ENCODE peak calls at places on chromosome 10, in five cellular contexts. N is WTC11, C is GM12878, L is HepG2, W is K562. S is an unnamed sample.

GRCh38 chr10:16950686-16951681 is 133.8 kb upstream of the RSU1 start:
- DNase-seq in W (peak), N (peak), C (no peak), L (no peak), S (peak)

GRCh38 chr10:114301177-114301576 is 62.1 kb downstream of the VWA2 start:
- DNase-seq in N (no peak), C (no peak), L (no peak), W (peak), S (no peak)

GRCh38 chr10:28946479-28946878 is 269.2 kb downstream of the BAMBI start:
- DNase-seq in N (no peak), W (no peak), L (no peak), C (no peak), S (no peak)

GRCh38 chr10:35369049-35369760 is 32.9 kb downstream of the CCNY start:
- DNase-seq in N (no peak), C (no peak), L (no peak), W (no peak), S (no peak)

GRCh38 chr10:74026428-74026979 is 28.6 kb downstream of the VCL start:
- DNase-seq in L (no peak), W (no peak), N (no peak), C (no peak), S (no peak)

GRCh38 chr10:18620856-18621255 is 30.5 kb downstream of the NSUN6 start:
- DNase-seq in C (no peak), W (no peak), N (no peak), L (no peak), S (no peak)

GRCh38 chr10:43225787-43226153 is 41.1 kb downstream of the RASGEF1A start:
- DNase-seq in C (no peak), N (peak), W (no peak), L (no peak), S (no peak)

GRCh38 chr10:28215930-28216329 is 86.9 kb downstream of the MPP7 start:
- DNase-seq in N (no peak), L (peak), C (no peak), W (no peak), S (no peak)

GRCh38 chr10:1401056-1401965 is 336.0 kb downstream of the ADARB2 start:
- DNase-seq in W (no peak), C (no peak), N (no peak), L (no peak), S (peak)

GRCh38 chr10:34189830-34190229 is 625.3 kb downstream of the PARD3 start:
- DNase-seq in L (no peak), N (no peak), W (no peak), C (no peak), S (no peak)

GRCh38 chr10:118940386-118940785 is 89.1 kb upstream of the NANOS1 start:
- DNase-seq in L (no peak), W (no peak), N (no peak), C (no peak), S (no peak)

GRCh38 chr10:120508393-120508792 is 51.4 kb downstream of the PLPP4 start:
- DNase-seq in C (no peak), W (no peak), N (no peak), L (no peak), S (no peak)

GRCh38 chr10:102341038-102341688 is 54.3 kb upstream of the NFKB2 start:
- DNase-seq in L (no peak), C (no peak), W (no peak), N (no peak), S (no peak)

GRCh38 chr10:128147669-128148068 is 21.4 kb upstream of the MKI67 start:
- DNase-seq in L (no peak), N (no peak), C (no peak), W (no peak), S (no peak)

GRCh38 chr10:7354330-7355047 is 56.3 kb downstream of the SFMBT2 start:
- DNase-seq in C (no peak), W (peak), N (no peak), L (no peak), S (no peak)

GRCh38 chr10:43415544-43415943 is 6.6 kb upstream of the HNRNPF start:
- DNase-seq in C (no peak), W (no peak), L (no peak), N (no peak), S (no peak)

GRCh38 chr10:102306006-102306405 is 60.7 kb downstream of the GBF1 start:
- DNase-seq in N (no peak), W (no peak), C (no peak), L (no peak), S (no peak)

GRCh38 chr10:654647-654996 is 34.8 kb downstream of the DIP2C start:
- DNase-seq in W (no peak), C (no peak), N (no peak), L (no peak), S (no peak)

GRCh38 chr10:110265573-110266193 is 39.0 kb downstream of the SMNDC1 start:
- DNase-seq in C (no peak), N (no peak), L (no peak), W (peak), S (no peak)

GRCh38 chr10:90652519-90652918 is 205.3 kb downstream of the HTR7 start:
- DNase-seq in C (no peak), N (no peak), W (no peak), L (no peak), S (no peak)

GRCh38 chr10:110218627-110219026 is 11.2 kb downstream of the MXI1 start:
- DNase-seq in W (no peak), C (no peak), L (no peak), N (no peak), S (no peak)

GRCh38 chr10:97515260-97515978 is 16.7 kb downstream of the UBTD1 start:
- DNase-seq in W (no peak), L (peak), C (no peak), N (no peak), S (peak)

GRCh38 chr10:33115720-33116119 is 157.7 kb upstream of the ITGB1 start:
- DNase-seq in L (no peak), C (no peak), W (no peak), N (no peak), S (no peak)

GRCh38 chr10:118781536-118781935 is 26.8 kb upstream of the CACUL1 start:
- DNase-seq in N (no peak), L (no peak), W (no peak), C (no peak), S (no peak)

GRCh38 chr10:80411267-80411668 is 2.9 kb downstream of the PRXL2A start:
- DNase-seq in C (no peak), N (no peak), W (no peak), L (peak), S (no peak)

GRCh38 chr10:100737359-100738054 is 7.9 kb upstream of the PAX2 start:
- DNase-seq in W (no peak), C (no peak), L (no peak), N (peak), S (peak)

GRCh38 chr10:69974551-69975155 is 78.0 kb upstream of the MACROH2A2 start:
- DNase-seq in C (no peak), N (no peak), W (no peak), L (no peak), S (no peak)

GRCh38 chr10:93458821-93459257 is 23.3 kb downstream of the MYOF start:
- DNase-seq in C (no peak), L (peak), W (no peak), N (no peak), S (no peak)
- TF ChIP-seq ATF2 in C (no peak), L (no peak), W (no peak), N (no peak), S (no peak)

GRCh38 chr10:124708922-124709520 is 35.2 kb downstream of the FAM53B start:
- DNase-seq in W (no peak), C (no peak), L (no peak), N (no peak), S (no peak)
- TF ChIP-seq ATF2 in W (no peak), C (no peak), L (no peak), N (no peak), S (no peak)

DNA sequence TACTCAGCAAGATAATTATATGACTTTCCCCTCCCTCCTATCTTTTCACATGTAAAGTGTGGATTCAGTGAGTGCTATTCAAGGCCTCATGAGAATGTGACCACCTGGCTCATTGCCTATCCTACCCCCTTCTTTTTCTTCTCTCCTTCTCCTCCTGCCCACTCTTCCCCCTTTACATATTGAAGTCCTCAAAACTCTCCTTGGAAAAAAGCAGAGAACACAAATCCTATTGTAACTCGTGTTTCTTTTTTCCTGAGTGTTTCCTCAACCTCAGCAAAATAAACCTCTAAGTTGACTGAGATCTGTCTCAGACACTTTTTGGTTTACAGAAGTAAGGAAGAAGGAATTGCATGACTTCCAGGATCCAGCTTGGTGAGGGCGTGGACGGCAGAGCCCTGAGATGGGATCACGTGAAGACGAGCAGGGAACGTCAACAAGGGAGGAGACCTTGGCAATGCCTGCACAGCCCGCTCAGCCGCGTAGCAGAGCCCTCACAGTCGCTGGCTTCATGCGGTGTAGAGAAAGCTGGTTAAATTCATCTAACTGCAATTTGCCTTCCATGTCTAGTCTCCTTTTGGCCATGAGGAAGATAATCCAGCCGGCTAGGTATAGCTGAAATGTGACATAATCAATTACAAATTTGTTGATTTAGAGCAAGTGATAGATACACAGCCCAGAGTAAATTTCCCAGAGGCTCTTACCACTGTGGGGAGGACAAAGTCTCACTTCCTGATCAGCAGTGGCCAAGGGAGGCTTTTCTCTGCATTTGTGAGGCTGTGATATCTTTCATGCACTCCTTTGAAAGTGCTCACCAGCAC is 75.7 kb downstream of the LYZL2 start:
- DNase-seq in N (peak), C (no peak), W (peak), L (peak), S (peak)
- TF ChIP-seq ATF2 in N (no peak), C (no peak), W (no peak), L (peak), S (no peak)

GRCh38 chr10:13674645-13675588 is 88.2 kb downstream of the PRPF18 start:
- DNase-seq in W (no peak), L (no peak), C (no peak), N (no peak), S (no peak)
- TF ChIP-seq ATF2 in W (no peak), L (no peak), C (no peak), N (no peak), S (no peak)

GRCh38 chr10:71259282-71259681 is 46.9 kb downstream of the UNC5B start:
- DNase-seq in W (no peak), C (no peak), L (no peak), N (no peak), S (no peak)

GRCh38 chr10:71259815-71260501 is 47.6 kb downstream of the UNC5B start:
- DNase-seq in W (no peak), C (no peak), L (no peak), N (no peak), S (no peak)

GRCh38 chr10:71262817-71263216 is 50.4 kb downstream of the UNC5B start:
- DNase-seq in L (no peak), C (no peak), N (no peak), W (no peak), S (no peak)

GRCh38 chr10:71262027-71262426 is 49.7 kb downstream of the UNC5B start:
- DNase-seq in N (no peak), W (no peak), L (no peak), C (no peak), S (no peak)

GRCh38 chr10:71260622-71261325 is 48.4 kb downstream of the UNC5B start:
- DNase-seq in L (no peak), W (no peak), N (peak), C (no peak), S (no peak)
- TF ChIP-seq ATF2 in L (no peak), W (no peak), N (no peak), C (no peak), S (no peak)